ENCODE peak calls at places on chromosomes 11 and 22, in five cellular contexts. E, S, Y, G and M are unnamed samples.

GRCh38 chr22:43343262-43343988 is at the start of gene SCUBE1:
- DNase-seq in Y (peak; percentile 93), G (peak; percentile 88), E (no peak), S (no peak), M (peak; percentile 52)

GRCh38 chr11:36300651-36301050 is 4.6 kb downstream of the PRR5L start:
- DNase-seq in E (no peak), S (no peak), Y (no peak), G (no peak), M (no peak)

GRCh38 chr11:111540114-111540920 is at the start of gene LAYN:
- DNase-seq in Y (peak; percentile 79), G (peak; percentile 76), E (no peak), S (no peak), M (no peak)

GRCh38 chr11:78194490-78194889 is 5.8 kb downstream of the USP35 start:
- DNase-seq in S (no peak), G (no peak), Y (no peak), E (no peak), M (no peak)

GRCh38 chr11:57407941-57408475 is 17.6 kb upstream of the PRG2 start:
- DNase-seq in E (no peak), Y (no peak), S (no peak), G (no peak), M (no peak)

GRCh38 chr11:1346669-1347390 is 37.4 kb upstream of the TOLLIP start:
- DNase-seq in E (no peak), G (no peak), S (no peak), Y (no peak), M (no peak)

GRCh38 chr22:18985761-18986160 is 49.7 kb upstream of the PRODH start:
- DNase-seq in Y (no peak), E (no peak), G (no peak), S (no peak), M (no peak)

GRCh38 chr11:70105755-70106571 is 27.8 kb downstream of the ANO1 start:
- DNase-seq in Y (no peak), G (no peak), E (no peak), S (no peak), M (no peak)

GRCh38 chr11:35605691-35606090 is 12.6 kb upstream of the FJX1 start:
- DNase-seq in S (no peak), Y (no peak), E (no peak), G (no peak), M (no peak)

GRCh38 chr11:22703040-22703439 is 36.6 kb downstream of the GAS2 start:
- DNase-seq in Y (peak; percentile 39), S (peak; percentile 21), G (no peak), E (peak; percentile 88), M (peak; percentile 13)

GRCh38 chr11:44797051-44797450 is 70.3 kb downstream of the TSPAN18 start:
- DNase-seq in E (no peak), Y (no peak), S (no peak), G (no peak), M (no peak)

GRCh38 chr22:45638834-45639746 is 32.5 kb upstream of the ATXN10 start:
- DNase-seq in G (no peak), Y (no peak), E (peak; percentile 57), S (no peak), M (no peak)

GRCh38 chr22:50148991-50149721 is 21.4 kb upstream of the PANX2 start:
- DNase-seq in Y (peak; percentile 87), G (peak; percentile 82), E (peak; percentile 46), S (peak; percentile 35), M (peak; percentile 35)
- TF ChIP-seq SUZ12 in Y (no peak), G (no peak), E (no peak), S (no peak), M (no peak)

DNA sequence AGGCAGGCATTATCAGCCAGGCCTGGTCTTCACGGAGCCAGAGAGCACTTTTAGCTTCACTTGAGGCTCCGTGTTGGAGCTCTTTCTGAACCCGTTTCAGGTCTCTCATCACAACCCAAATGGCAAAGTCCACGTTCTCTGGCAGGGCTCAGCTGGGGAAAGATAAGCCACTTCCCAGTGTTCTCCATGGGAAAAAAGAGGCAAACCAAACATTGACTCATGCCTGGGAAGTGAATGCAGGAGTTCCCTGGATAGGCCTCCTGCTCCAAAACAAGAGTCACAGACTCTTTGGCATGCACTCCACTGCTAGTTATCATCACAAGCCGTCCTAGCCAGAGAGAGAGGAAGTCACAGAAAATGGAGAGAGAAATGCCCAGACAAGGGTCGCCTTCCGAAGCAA is 11.6 kb downstream of the OPCML start:
- DNase-seq in G (no peak), E (peak; percentile 41), Y (no peak), S (no peak), M (no peak)
- TF ChIP-seq SUZ12 in G (no peak), E (no peak), Y (no peak), S (no peak), M (no peak)

GRCh38 chr22:46860562-46860961 is 98.1 kb downstream of the TBC1D22A start:
- DNase-seq in E (no peak), G (no peak), S (no peak), Y (no peak), M (no peak)

GRCh38 chr22:46863794-46864193 is 101.3 kb downstream of the TBC1D22A start:
- DNase-seq in E (peak; percentile 10), G (no peak), Y (no peak), S (no peak), M (no peak)

GRCh38 chr22:46861968-46862367 is 99.5 kb downstream of the TBC1D22A start:
- DNase-seq in E (no peak), G (no peak), Y (no peak), S (no peak), M (no peak)

GRCh38 chr22:46862418-46863324 is 100.2 kb downstream of the TBC1D22A start:
- DNase-seq in E (no peak), G (no peak), Y (no peak), S (peak; percentile 7), M (no peak)

DNA sequence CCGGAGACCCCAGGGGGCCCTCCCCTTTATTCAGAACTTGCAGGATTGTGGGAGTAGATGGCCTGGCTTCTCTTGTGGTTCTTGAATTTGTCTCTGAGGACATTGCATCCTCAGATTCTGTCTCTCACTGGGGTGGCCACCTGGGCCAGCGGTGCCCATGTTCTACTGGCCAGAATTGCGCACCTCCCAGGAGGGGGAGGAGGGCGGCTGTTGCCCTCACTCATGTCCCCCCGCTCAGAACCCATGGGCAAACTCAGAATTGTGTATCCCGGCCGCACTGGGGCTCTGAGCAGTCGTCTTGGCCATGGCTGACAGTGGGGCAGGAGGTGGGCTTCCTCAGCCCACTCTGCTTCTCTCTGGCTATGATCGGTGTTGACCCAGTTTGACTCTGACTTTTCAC is 99.0 kb downstream of the TBC1D22A start:
- DNase-seq in S (no peak), E (no peak), G (no peak), Y (no peak), M (no peak)
- TF ChIP-seq SUZ12 in S (no peak), E (no peak), G (no peak), Y (no peak), M (no peak)

GRCh38 chr11:125902927-125903752 is at the start of gene PUS3:
- DNase-seq in S (peak; percentile 52), E (peak; percentile 78), Y (peak; percentile 93), G (peak; percentile 89), M (peak; percentile 70)

GRCh38 chr11:125902315-125902926 is 585 bp downstream of the PUS3 start:
- DNase-seq in S (no peak), Y (no peak), G (no peak), E (no peak), M (no peak)

GRCh38 chr11:125901872-125902271 is 1.1 kb downstream of the PUS3 start:
- DNase-seq in S (no peak), Y (no peak), E (no peak), G (no peak), M (no peak)

GRCh38 chr11:125904678-125905077 is 370 bp downstream of the DDX25 start:
- DNase-seq in G (no peak), E (no peak), Y (no peak), S (no peak), M (no peak)

DNA sequence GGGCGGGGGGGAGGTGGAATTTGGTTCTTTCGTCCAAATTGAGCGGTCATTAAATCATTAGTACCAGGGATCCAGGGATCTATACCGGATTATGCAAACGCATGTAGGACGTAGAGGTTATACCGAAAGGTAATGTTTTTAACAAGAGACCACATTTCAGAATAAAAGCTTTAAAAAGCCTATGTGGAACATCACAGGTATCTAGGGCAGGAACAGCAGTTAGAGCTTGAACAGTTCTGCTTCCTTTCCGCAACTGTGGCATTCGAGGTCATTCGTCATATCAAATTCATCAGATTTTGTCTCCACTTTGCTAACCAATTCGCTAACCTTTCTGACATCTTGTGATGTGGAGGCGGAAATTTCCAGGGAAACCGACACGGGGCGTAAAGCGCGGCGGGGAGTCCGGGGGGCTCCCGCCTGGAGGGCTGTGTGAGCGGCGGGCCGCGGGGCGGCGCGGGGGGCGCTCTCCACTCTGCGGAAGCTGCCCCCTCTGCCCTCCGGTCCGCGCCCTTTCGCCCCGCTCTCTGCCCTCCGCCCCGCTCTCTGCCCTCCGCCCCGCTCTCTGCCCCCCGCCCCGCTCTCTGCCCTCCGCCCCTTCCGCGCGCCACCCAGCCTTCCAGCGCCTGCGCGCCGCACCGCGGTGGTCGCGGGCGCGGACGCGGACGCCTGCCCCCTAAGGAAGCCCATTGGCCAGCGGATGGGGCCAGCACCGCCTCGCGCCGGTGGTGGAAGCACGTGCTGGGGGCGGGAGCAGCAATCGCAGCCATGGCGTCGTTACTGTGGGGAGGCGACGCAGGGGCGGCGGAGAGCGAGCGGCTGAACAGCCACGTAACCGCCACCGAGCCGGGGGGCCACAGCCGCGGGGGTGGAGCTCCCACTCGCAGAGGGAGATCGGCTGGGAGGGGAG is at the start of gene DDX25:
- DNase-seq in S (no peak), E (no peak), Y (no peak), G (peak; percentile 84), M (peak; percentile 50)
- TF ChIP-seq SUZ12 in S (no peak), E (no peak), Y (no peak), G (peak; percentile 6), M (no peak)

DNA sequence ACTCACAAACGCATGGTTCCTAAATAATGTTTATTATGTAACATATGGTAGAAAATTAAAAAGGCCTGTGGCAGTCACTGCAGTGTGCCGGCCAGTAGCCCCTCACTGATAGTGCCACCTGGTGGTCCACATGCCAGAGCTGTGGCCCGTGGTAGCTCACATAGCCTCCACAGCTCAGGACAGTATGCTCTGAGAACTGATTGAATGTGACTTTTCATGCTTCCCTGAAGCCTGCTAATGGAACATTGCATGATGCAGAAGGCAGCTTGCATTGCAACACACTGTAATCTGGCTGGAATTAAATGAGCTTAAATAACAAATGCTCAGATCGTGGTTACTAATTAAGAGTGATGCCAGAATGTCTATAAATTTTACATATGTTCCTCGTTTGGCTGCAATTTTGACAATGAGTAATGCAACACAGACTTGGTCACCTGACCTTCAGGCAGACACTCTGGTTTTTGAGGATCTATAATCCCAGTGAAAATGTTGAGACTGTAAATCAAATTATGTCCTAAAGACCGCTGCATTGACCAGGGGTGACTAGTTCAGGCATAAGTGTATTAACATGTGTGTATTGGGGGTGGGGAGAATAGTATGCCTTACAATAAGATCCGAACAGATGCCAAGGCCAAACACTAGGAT is 566.4 kb downstream of the METTL15 start:
- DNase-seq in E (no peak), S (no peak), Y (peak; percentile 32), G (peak; percentile 61), M (peak; percentile 5)
- TF ChIP-seq SUZ12 in E (no peak), S (no peak), Y (no peak), G (no peak), M (no peak)